ENCODE peak calls at places on chromosomes 7 and 10, in six cellular contexts. D is heart left ventricle, L is testis, Y is esophagus squamous epithelium, C is IMR-90, Q is gastrocnemius medialis. K is an unnamed sample.

GRCh38 chr10:53325073-53325472 is 552.5 kb upstream of the MBL2 start:
- DNase-seq in D (no peak), L (no peak), Y (no peak), C (peak), Q (no peak), K (no peak)

GRCh38 chr7:22718200-22718711 is 8.7 kb upstream of the IL6 start:
- DNase-seq in D (no peak), L (no peak), Y (no peak), C (peak), Q (no peak), K (no peak)

GRCh38 chr7:36564500-36564899 is 159.8 kb downstream of the AOAH start:
- DNase-seq in D (no peak), L (no peak), Y (no peak), C (no peak), Q (no peak), K (no peak)

GRCh38 chr10:71251319-71251718 is 38.9 kb downstream of the UNC5B start:
- DNase-seq in D (no peak), L (no peak), Y (no peak), C (no peak), Q (no peak), K (no peak)

GRCh38 chr7:151895695-151896485 is 19.0 kb upstream of the PRKAG2 start:
- DNase-seq in D (no peak), L (no peak), Y (no peak), C (no peak), Q (no peak), K (no peak)

GRCh38 chr10:102449321-102450123 is 1.8 kb downstream of the C10orf95 start:
- DNase-seq in D (peak), L (peak), Y (peak), C (no peak), Q (no peak), K (peak)

GRCh38 chr7:2131341-2131740 is 101.4 kb downstream of the MAD1L1 start:
- DNase-seq in D (no peak), L (no peak), Y (no peak), C (no peak), Q (no peak), K (no peak)

GRCh38 chr7:30027065-30027456 is 559 bp upstream of the FKBP14 start:
- DNase-seq in D (no peak), L (no peak), Y (no peak), C (peak), Q (no peak), K (peak)

GRCh38 chr10:21078410-21079329 is 181.6 kb upstream of the NEBL start:
- DNase-seq in D (peak), L (peak), Y (no peak), C (peak), Q (no peak), K (no peak)

GRCh38 chr10:32189400-32190084 is 133.3 kb upstream of the KIF5B start:
- DNase-seq in D (no peak), L (no peak), Y (no peak), C (peak), Q (no peak), K (no peak)

GRCh38 chr10:123306290-123306689 is 152.1 kb downstream of the BUB3 start:
- DNase-seq in D (no peak), L (no peak), Y (no peak), C (no peak), Q (no peak), K (no peak)

GRCh38 chr10:129744896-129745750 is 219.0 kb downstream of the EBF3 start:
- DNase-seq in D (no peak), L (no peak), Y (no peak), C (no peak), Q (no peak), K (no peak)

GRCh38 chr7:123201901-123202300 is 2.1 kb upstream of the SLC13A1 start:
- DNase-seq in D (no peak), L (no peak), Y (no peak), C (no peak), Q (no peak), K (no peak)

GRCh38 chr10:31912289-31912688 is 16.3 kb downstream of the ARHGAP12 start:
- DNase-seq in D (no peak), L (no peak), Y (no peak), C (peak), Q (no peak), K (no peak)

GRCh38 chr10:117413928-117414618 is 38.8 kb upstream of the PDZD8 start:
- DNase-seq in D (no peak), L (no peak), Y (no peak), C (no peak), Q (no peak), K (no peak)

GRCh38 chr10:78405781-78406180 is 372.1 kb downstream of the RPS24 start:
- DNase-seq in D (no peak), L (no peak), Y (no peak), C (no peak), Q (no peak), K (no peak)

GRCh38 chr7:138370956-138371355 is 89.1 kb upstream of the TRIM24 start:
- DNase-seq in D (no peak), L (no peak), Y (no peak), C (no peak), Q (no peak), K (no peak)

GRCh38 chr7:11177793-11178192 is 204.1 kb downstream of the PHF14 start:
- DNase-seq in D (no peak), L (no peak), Y (no peak), C (peak), Q (no peak), K (no peak)

GRCh38 chr7:15643000-15643705 is 43.3 kb downstream of the MEOX2 start:
- DNase-seq in D (no peak), L (no peak), Y (no peak), C (no peak), Q (no peak), K (no peak)

GRCh38 chr10:71864861-71865473 is 13.9 kb upstream of the PSAP start:
- DNase-seq in D (no peak), L (no peak), Y (no peak), C (peak), Q (no peak), K (no peak)

GRCh38 chr10:111578076-111578475 is 501.2 kb downstream of the ADRA2A start:
- DNase-seq in D (no peak), L (no peak), Y (no peak), C (no peak), Q (no peak), K (no peak)

GRCh38 chr10:103734731-103735130 is 120.6 kb downstream of the SH3PXD2A start:
- DNase-seq in D (no peak), L (no peak), Y (no peak), C (no peak), Q (no peak), K (no peak)

GRCh38 chr10:75448166-75448565 is 16.7 kb downstream of the LRMDA start:
- DNase-seq in D (no peak), L (no peak), Y (no peak), C (no peak), Q (no peak), K (peak)

GRCh38 chr10:119483839-119484238 is 58.7 kb downstream of the RGS10 start:
- DNase-seq in D (no peak), L (no peak), Y (no peak), C (no peak), Q (no peak), K (no peak)

GRCh38 chr7:36032362-36032818 is 120.7 kb upstream of the EEPD1 start:
- DNase-seq in D (no peak), L (no peak), Y (no peak), C (peak), Q (no peak), K (no peak)

GRCh38 chr7:30920021-30920583 is 8.4 kb downstream of the AQP1 start:
- DNase-seq in D (peak), L (no peak), Y (no peak), C (no peak), Q (no peak), K (peak)

GRCh38 chr7:94067506-94067905 is 63.4 kb upstream of the BET1 start:
- DNase-seq in D (no peak), L (no peak), Y (no peak), C (peak), Q (no peak), K (no peak)

GRCh38 chr10:42942279-42942932 is 134.5 kb upstream of the RET start:
- DNase-seq in D (no peak), L (no peak), Y (no peak), C (no peak), Q (no peak), K (peak)

GRCh38 chr7:2247141-2247985 is 5.3 kb downstream of the NUDT1 start:
- DNase-seq in D (no peak), L (no peak), Y (no peak), C (no peak), Q (no peak), K (no peak)

GRCh38 chr7:132764762-132765161 is 188.5 kb upstream of the PLXNA4 start:
- DNase-seq in D (no peak), L (no peak), Y (no peak), C (no peak), Q (no peak), K (no peak)

GRCh38 chr7:157518514-157519175 is 181.8 kb downstream of the DNAJB6 start:
- DNase-seq in D (no peak), L (no peak), Y (no peak), C (no peak), Q (no peak), K (no peak)

GRCh38 chr10:133276100-133276434 is 601 bp downstream of the ADAM8 start:
- DNase-seq in D (no peak), L (no peak), Y (no peak), C (no peak), Q (no peak), K (no peak)

GRCh38 chr10:133273534-133274143 is 3.0 kb downstream of the ADAM8 start:
- DNase-seq in D (no peak), L (no peak), Y (no peak), C (no peak), Q (no peak), K (no peak)

GRCh38 chr10:133276435-133277201 is at the start of gene ADAM8:
- DNase-seq in D (no peak), L (no peak), Y (no peak), C (no peak), Q (no peak), K (no peak)

GRCh38 chr10:133275683-133276092 is 980 bp downstream of the ADAM8 start:
- DNase-seq in D (no peak), L (no peak), Y (no peak), C (no peak), Q (no peak), K (no peak)

DNA sequence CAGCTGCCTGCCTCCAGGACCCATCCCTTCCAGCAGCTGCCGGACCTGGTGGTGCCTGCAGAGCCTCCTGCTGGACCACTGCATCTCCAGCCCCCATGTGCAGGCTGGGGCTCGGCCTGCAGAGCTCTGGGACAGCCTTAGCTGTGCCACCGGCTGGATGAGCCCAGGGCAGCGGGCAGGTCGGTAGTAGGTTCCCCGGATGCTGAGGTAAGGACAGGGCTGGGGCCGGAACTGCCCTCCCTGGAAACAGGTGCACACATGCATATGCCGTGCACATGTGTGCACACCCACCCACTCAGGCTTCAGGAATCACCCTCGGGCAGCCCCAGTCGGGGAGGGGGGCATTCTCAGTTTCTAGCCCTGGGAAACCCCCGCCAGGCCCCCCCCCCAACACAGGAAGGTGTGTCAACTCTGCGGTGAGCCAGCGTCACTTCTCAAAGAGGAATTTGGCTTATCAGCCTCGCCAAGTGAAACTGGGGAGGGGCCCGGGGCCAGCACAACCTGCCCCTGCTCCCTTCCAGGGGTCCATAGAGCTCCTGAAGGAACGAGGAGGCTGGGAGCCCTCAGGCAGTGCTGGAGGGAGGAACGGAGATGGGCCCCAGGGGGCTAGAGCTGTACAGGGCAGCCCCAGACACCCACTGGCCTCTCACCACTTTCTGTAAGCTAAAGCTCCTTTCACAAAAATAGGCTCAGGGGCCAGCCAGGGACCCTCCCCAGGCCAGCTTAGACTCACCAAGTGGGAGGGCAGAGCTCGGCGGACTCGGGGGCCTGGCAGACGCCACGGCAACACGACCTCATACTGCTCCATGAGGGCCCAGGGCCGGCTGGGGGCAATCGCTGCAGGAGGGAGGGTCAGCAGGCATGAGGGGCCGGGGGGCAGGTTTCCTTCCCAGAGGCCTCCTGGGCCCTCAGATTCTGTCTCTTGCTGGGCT is 1.7 kb downstream of the ADAM8 start:
- DNase-seq in D (no peak), L (no peak), Y (no peak), C (no peak), Q (no peak), K (no peak)
- H3K4me3 ChIP-seq in D (peak), L (no peak), Y (peak), C (no peak), Q (no peak), K (no peak)

GRCh38 chr10:97425964-97426775 is at the start of gene PGAM1:
- DNase-seq in D (peak), L (peak), Y (peak), C (peak), Q (peak), K (peak)
- TF ChIP-seq POLR2A in D (no peak), L (no peak), Y (no peak), C (peak), Q (peak), K (no peak)

GRCh38 chr7:50092579-50093411 is at the start of gene ZPBP:
- DNase-seq in D (peak), L (peak), Y (no peak), C (peak), Q (no peak), K (no peak)
- H3K4me3 ChIP-seq in D (peak), L (peak), Y (peak), C (no peak), Q (peak), K (no peak)

GRCh38 chr7:126668367-126668752 is 584.4 kb downstream of the GRM8 start:
- DNase-seq in D (no peak), L (no peak), Y (no peak), C (no peak), Q (no peak), K (no peak)
- TF ChIP-seq POLR2A in D (no peak), L (no peak), Y (no peak), C (no peak), Q (no peak), K (no peak)

K was measured in lower leg skin.